ENCODE peak calls at places on chromosomes 12 and 14, in seven cellular contexts. I, N, U, D, Y, M and A are unnamed samples.

GRCh38 chr12:125081427-125081826 is 16.2 kb downstream of the AACS start:
- DNase-seq in D (no peak), Y (no peak), N (peak; percentile 56), I (no peak), M (no peak), U (no peak), A (no peak)

GRCh38 chr12:90925562-90925961 is 29.4 kb downstream of the CCER1 start:
- DNase-seq in I (no peak), N (no peak), U (no peak), Y (no peak), M (no peak), D (no peak), A (no peak)

GRCh38 chr12:113933201-113933786 is 32.8 kb downstream of the RBM19 start:
- DNase-seq in I (no peak), Y (peak; percentile 37), M (peak; percentile 77), N (no peak), U (no peak), D (peak; percentile 60), A (no peak)

GRCh38 chr12:50132505-50133135 is 20.6 kb downstream of the COX14 start:
- DNase-seq in Y (peak; percentile 82), N (peak; percentile 69), I (no peak), M (peak; percentile 17), U (peak; percentile 28), D (peak; percentile 28), A (no peak)

GRCh38 chr12:107903377-107904061 is 129.0 kb downstream of the ASCL4 start:
- DNase-seq in U (no peak), M (peak; percentile 19), D (peak; percentile 84), I (no peak), N (peak; percentile 82), Y (peak; percentile 91), A (no peak)

GRCh38 chr12:88781909-88782308 is 201.6 kb upstream of the KITLG start:
- DNase-seq in N (no peak), D (no peak), U (no peak), I (no peak), Y (no peak), M (peak; percentile 20), A (peak; percentile 87)

GRCh38 chr12:109595321-109595902 is 21.8 kb downstream of the MVK start:
- DNase-seq in D (no peak), U (no peak), N (no peak), Y (no peak), I (no peak), M (no peak), A (no peak)

GRCh38 chr12:50055831-50056628 is 1.4 kb upstream of the ASIC1 start:
- DNase-seq in N (peak; percentile 71), D (peak; percentile 70), M (no peak), U (peak; percentile 51), Y (peak; percentile 84), I (no peak), A (peak; percentile 56)

GRCh38 chr12:62700091-62700490 is 233.5 kb downstream of the MON2 start:
- DNase-seq in I (no peak), D (no peak), Y (no peak), U (no peak), M (peak; percentile 58), N (no peak), A (no peak)

GRCh38 chr14:105492051-105492965 is 1.3 kb downstream of the TEDC1 start:
- DNase-seq in I (no peak), M (no peak), U (no peak), N (no peak), D (no peak), Y (no peak), A (no peak)

GRCh38 chr14:36056846-36057245 is 119.7 kb downstream of the PTCSC3 start:
- DNase-seq in M (no peak), U (no peak), I (no peak), D (no peak), Y (no peak), N (no peak), A (no peak)

GRCh38 chr12:106139422-106140141 is 828 bp upstream of the NUAK1 start:
- DNase-seq in I (no peak), N (no peak), Y (peak; percentile 89), U (peak; percentile 39), M (peak; percentile 82), D (peak; percentile 86), A (peak; percentile 56)

GRCh38 chr14:21891921-21892320 is 218.3 kb upstream of the OR4E1 start:
- DNase-seq in U (no peak), M (no peak), Y (no peak), N (no peak), D (no peak), I (no peak), A (no peak)

GRCh38 chr14:21894003-21894897 is 220.6 kb upstream of the OR4E1 start:
- DNase-seq in I (no peak), M (no peak), D (peak; percentile 15), U (no peak), N (peak; percentile 80), Y (peak; percentile 76), A (no peak)
- TF ChIP-seq CTCF in I (peak; percentile 57), M (no peak), D (peak; percentile 39), U (no peak), N (peak; percentile 90), Y (peak; percentile 71), A (peak; percentile 22)

GRCh38 chr12:102903318-102904007 is 13.6 kb downstream of the PAH start:
- DNase-seq in U (no peak), M (no peak), D (no peak), Y (no peak), I (no peak), N (no peak), A (no peak)

GRCh38 chr12:102902093-102902492 is 15.0 kb downstream of the PAH start:
- DNase-seq in M (no peak), D (no peak), I (no peak), N (no peak), Y (no peak), U (no peak), A (no peak)

GRCh38 chr12:102900389-102900788 is 16.7 kb downstream of the PAH start:
- DNase-seq in I (no peak), M (no peak), U (no peak), D (no peak), N (no peak), Y (no peak), A (no peak)

GRCh38 chr12:102907918-102908317 is 9.1 kb downstream of the PAH start:
- DNase-seq in N (no peak), Y (no peak), D (no peak), U (no peak), I (no peak), M (no peak), A (no peak)

GRCh38 chr12:102905229-102905628 is 11.8 kb downstream of the PAH start:
- DNase-seq in D (no peak), M (no peak), I (no peak), Y (no peak), U (no peak), N (no peak), A (no peak)
- H3K27ac ChIP-seq in D (no peak overlapping the region), M (no peak overlapping the region), I (no peak overlapping the region), Y (no peak overlapping the region), U (no peak overlapping the region), N (no peak overlapping the region), A (no peak overlapping the region)

GRCh38 chr14:93048843-93049242 is 66.9 kb downstream of the ITPK1 start:
- DNase-seq in U (no peak), Y (no peak), I (no peak), M (no peak), N (no peak), D (no peak), A (no peak)

GRCh38 chr14:93050761-93051160 is 65.0 kb downstream of the ITPK1 start:
- DNase-seq in I (no peak), Y (no peak), N (no peak), U (no peak), D (no peak), M (no peak), A (no peak)

GRCh38 chr14:93049867-93050331 is 65.8 kb downstream of the ITPK1 start:
- DNase-seq in D (peak; percentile 42), M (no peak), I (no peak), Y (no peak), N (no peak), U (no peak), A (no peak)

GRCh38 chr14:93047661-93048060 is 68.1 kb downstream of the ITPK1 start:
- DNase-seq in D (no peak), N (no peak), I (no peak), Y (no peak), M (no peak), U (no peak), A (no peak)

DNA sequence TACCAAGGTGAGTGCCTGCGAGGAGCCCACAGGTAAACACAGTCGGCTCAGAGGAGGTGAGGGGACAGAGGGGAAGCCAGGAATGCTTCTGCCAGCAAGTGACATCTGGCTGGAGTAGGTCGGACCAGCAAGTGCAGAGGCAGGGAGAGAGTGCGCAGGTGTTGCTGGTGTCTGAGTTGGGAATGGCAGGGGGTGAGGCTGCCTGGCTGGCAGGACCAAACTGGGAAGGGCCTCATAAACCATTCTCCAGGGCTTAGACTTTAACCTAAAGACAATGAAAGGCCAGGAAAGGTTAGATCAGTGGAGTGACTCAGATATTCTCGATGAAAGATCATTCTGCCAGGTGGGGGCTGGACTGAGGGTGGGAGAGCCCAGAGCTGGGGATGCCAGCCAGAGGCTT is 66.4 kb downstream of the ITPK1 start:
- DNase-seq in M (no peak), U (no peak), N (no peak), Y (no peak), I (no peak), D (no peak), A (no peak)
- H3K4me1 ChIP-seq in M (peaks cover 3% of the 10 kb centered on the region), U (peaks cover 67% of the 10 kb centered on the region), N (peaks cover 3% of the 10 kb centered on the region), Y (peaks cover 64% of the 10 kb centered on the region), I (no peaks in the 10 kb centered on the region), D (peaks cover 55% of the 10 kb centered on the region), A (peaks cover 10% of the 10 kb centered on the region)

DNA sequence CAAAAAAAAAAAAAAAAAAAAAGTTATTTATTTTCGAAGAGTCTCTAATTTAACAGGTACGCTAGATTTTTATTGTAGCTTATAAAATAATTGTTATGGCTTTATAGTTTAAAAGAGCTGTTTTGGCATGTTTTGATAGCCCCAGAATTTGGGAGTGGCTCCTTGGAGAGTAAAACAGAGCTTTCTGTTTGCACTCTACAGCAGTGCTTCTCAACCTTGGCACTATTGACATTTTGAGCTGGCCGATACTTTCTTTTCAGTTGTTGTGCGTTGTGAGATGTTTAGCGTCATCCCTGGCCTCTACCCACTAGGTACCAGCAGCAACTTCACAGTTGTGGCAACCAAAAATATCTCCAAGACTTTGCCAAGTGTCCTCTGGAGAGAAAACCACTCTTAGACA is 30.6 kb downstream of the PLBD1 start:
- DNase-seq in N (no peak), D (no peak), Y (no peak), U (no peak), I (no peak), M (no peak), A (no peak)
- TF ChIP-seq CTCF in N (no peak), D (no peak), Y (no peak), U (no peak), I (no peak), M (no peak), A (no peak)